ENCODE peak calls at places on chromosomes 7 and 10, in six cellular contexts. E is IMR-90, O is small intestine, Y is heart right ventricle, J is cardiac muscle cell, X is left ventricle myocardium inferior. M is an unnamed sample. For H3K9me3, the result is how much of the 10 kb centered on the place peaks cover.

GRCh38 chr10:45180946-45181439 is 134.4 kb downstream of the OR13A1 start:
- DNase-seq in O (no peak), Y (no peak), E (no peak), J (no peak), X (no peak), M (no peak)

GRCh38 chr7:25405736-25406135 is 177.4 kb upstream of the NPVF start:
- DNase-seq in X (no peak), J (no peak), O (no peak), Y (no peak), E (no peak), M (no peak)

GRCh38 chr10:129839285-129840195 is 124.5 kb downstream of the EBF3 start:
- DNase-seq in E (no peak), O (no peak), X (no peak), J (no peak), Y (no peak), M (no peak)

GRCh38 chr7:89002942-89003618 is 207.5 kb upstream of the TEX47 start:
- DNase-seq in J (peak), Y (no peak), X (no peak), E (no peak), O (peak), M (no peak)

GRCh38 chr7:19620470-19620869 is 88.4 kb downstream of the POLR1F start:
- DNase-seq in J (peak), O (no peak), X (no peak), E (no peak), Y (no peak), M (no peak)

GRCh38 chr10:70283445-70284399 is at the start of gene NPFFR1:
- DNase-seq in Y (no peak), X (no peak), O (no peak), J (no peak), E (no peak), M (no peak)

GRCh38 chr10:127405221-127405620 is 143.9 kb upstream of the NPS start:
- DNase-seq in E (peak), Y (no peak), O (no peak), J (peak), X (no peak), M (no peak)

GRCh38 chr7:98400538-98401427 is at the start of gene BAIAP2L1:
- DNase-seq in E (peak), X (peak), O (peak), J (peak), Y (peak), M (peak)

GRCh38 chr7:3239291-3239691 is 61.8 kb upstream of the SDK1 start:
- DNase-seq in O (no peak), J (no peak), X (no peak), E (no peak), Y (no peak), M (peak)

GRCh38 chr10:107391901-107392300 is 227.4 kb upstream of the SORCS1 start:
- DNase-seq in E (no peak), X (no peak), J (no peak), Y (no peak), O (no peak), M (no peak)

GRCh38 chr7:138223402-138223872 is 147.2 kb downstream of the AKR1D1 start:
- DNase-seq in X (no peak), Y (no peak), O (no peak), J (no peak), E (no peak), M (no peak)

GRCh38 chr7:157861031-157861491 is 524.3 kb downstream of the DNAJB6 start:
- DNase-seq in Y (no peak), J (no peak), X (no peak), E (no peak), O (no peak), M (no peak)
- H3K9me3 ChIP-seq in Y (under half), J (under half), X (under half), E (half or more), O (under half), M (under half)

GRCh38 chr7:158247758-158248487 is 339.7 kb downstream of the PTPRN2 start:
- DNase-seq in J (no peak), X (no peak), E (no peak), Y (no peak), O (no peak), M (no peak)
- H3K9me3 ChIP-seq in J (under half), X (under half), E (half or more), Y (under half), O (under half), M (half or more)

DNA sequence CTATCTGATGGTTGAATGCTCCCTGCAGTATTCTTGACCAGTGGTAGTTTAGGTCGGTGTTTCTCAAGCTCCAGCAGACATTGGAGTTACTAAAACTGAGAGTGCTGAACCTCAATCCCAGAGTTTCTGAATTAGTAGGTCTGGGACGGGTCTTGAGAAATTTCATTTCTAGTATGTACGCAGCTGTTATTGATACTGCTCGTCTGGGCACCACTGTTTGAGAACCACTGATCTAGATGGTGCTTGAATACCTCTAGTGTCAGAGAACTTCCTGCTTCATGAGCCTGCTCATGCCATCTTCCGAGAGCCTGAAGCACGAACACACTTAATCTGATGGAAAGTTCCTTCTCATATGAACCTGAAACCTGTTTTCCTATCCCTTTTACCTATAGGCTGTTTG is 99.3 kb upstream of the CREB5 start:
- DNase-seq in Y (no peak), E (no peak), J (no peak), O (no peak), X (no peak), M (no peak)
- H3K9me3 ChIP-seq in Y (under half), E (under half), J (under half), O (under half), X (under half), M (under half)

GRCh38 chr7:64035388-64035787 is 9.8 kb upstream of the ZNF727 start:
- DNase-seq in Y (no peak), X (no peak), J (no peak), O (no peak), E (no peak), M (no peak)
- H3K9me3 ChIP-seq in Y (under half), X (half or more), J (under half), O (under half), E (under half), M (under half)

DNA sequence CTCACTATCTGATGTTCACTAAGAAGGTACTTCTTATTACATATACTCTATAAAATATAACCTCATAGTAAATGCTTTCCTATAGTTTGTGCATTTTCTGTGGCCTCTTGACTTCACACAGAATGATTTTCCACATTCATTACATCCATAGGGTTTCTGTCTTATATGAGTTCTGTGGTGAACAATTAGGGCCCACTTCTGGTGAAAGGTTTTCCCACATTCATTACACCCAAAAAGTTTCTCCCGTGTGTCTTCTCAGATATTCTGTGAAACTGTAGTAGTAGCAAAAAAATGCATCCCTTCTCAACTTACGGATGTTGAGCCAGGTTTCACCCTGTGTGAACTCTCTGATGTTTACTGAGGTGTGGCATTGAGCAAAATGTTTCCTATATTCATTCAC is 119.3 kb downstream of the ZNF33B start:
- DNase-seq in X (no peak), J (no peak), E (no peak), O (no peak), Y (no peak), M (no peak)
- H3K9me3 ChIP-seq in X (half or more), J (under half), E (under half), O (under half), Y (half or more), M (half or more)

GRCh38 chr7:71267734-71268133 is 135.8 kb downstream of the GALNT17 start:
- DNase-seq in Y (no peak), X (no peak), O (no peak), J (no peak), E (no peak), M (no peak)

GRCh38 chr7:71272509-71273214 is 140.7 kb downstream of the GALNT17 start:
- DNase-seq in J (no peak), E (no peak), X (no peak), Y (no peak), O (no peak), M (no peak)

GRCh38 chr7:71264005-71264404 is 132.1 kb downstream of the GALNT17 start:
- DNase-seq in X (peak), E (no peak), Y (no peak), J (no peak), O (no peak), M (no peak)

GRCh38 chr7:71271203-71271602 is 139.3 kb downstream of the GALNT17 start:
- DNase-seq in O (no peak), J (no peak), E (no peak), Y (no peak), X (no peak), M (no peak)

DNA sequence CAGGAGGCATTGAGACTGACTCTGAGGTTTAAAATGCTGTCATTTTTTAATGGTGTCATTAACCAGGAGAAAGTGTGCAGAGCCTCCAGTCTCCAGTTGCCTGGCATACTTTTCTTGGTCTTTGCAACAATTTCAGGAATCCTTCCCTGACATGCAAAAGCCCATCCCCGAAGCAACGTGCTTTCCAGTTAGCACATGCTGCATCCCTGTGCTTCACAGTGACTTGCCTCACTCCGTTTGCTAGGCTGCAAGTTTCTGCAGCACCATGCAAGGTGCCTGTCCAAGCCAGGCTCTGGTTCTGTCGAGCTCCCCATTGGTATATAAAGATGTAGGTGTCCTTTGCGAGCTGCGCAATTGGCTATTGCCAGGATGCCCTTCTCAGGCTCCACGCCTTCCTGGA is 135.0 kb downstream of the GALNT17 start:
- DNase-seq in X (no peak), J (no peak), E (no peak), O (no peak), Y (no peak), M (no peak)
- H3K9me3 ChIP-seq in X (under half), J (under half), E (under half), O (under half), Y (under half), M (under half)

GRCh38 chr10:54441286-54441685 is 359.7 kb downstream of the PCDH15 start:
- DNase-seq in E (no peak), X (no peak), Y (no peak), O (no peak), J (no peak), M (no peak)

GRCh38 chr10:54444184-54444583 is 356.8 kb downstream of the PCDH15 start:
- DNase-seq in J (no peak), Y (no peak), O (no peak), E (no peak), X (no peak), M (no peak)
- H3K9me3 ChIP-seq in J (under half), Y (under half), O (under half), E (under half), X (under half), M (under half)

GRCh38 chr10:48378675-48379074 is 72.2 kb downstream of the MAPK8 start:
- DNase-seq in X (no peak), O (no peak), E (no peak), J (no peak), Y (no peak), M (no peak)
- H3K9me3 ChIP-seq in X (under half), O (under half), E (under half), J (under half), Y (under half), M (under half)

GRCh38 chr7:154872811-154873570 is 129.9 kb downstream of the PAXIP1 start:
- DNase-seq in E (no peak), O (no peak), Y (no peak), J (no peak), X (no peak), M (no peak)
- H3K9me3 ChIP-seq in E (half or more), O (under half), Y (under half), J (under half), X (under half), M (under half)